ENCODE peak calls at places on chromosome 1, in ten cellular contexts. One of them, this sample, is unnamed.

GRCh38 chr1:194117582-194117981 is 931.2 kb upstream of the B3GALT2 start:
- DNase-seq in activated B cell treated with CpG ODN at 0.5 μM for 24 hours: no peak
- DNase-seq in CD8-positive, alpha-beta memory T cell: no peak
- DNase-seq in GF-D8: no peak
- DNase-seq in K562: peak
- DNase-seq in NCI-H1417: no peak
- DNase-seq in aorta: peak
- DNase-seq in amniotic stem cell: no peak
- DNase-seq in substantia nigra: no peak
- DNase-seq in AG09309: no peak
- DNase-seq in this sample: no peak

GRCh38 chr1:83996621-83997020 is 2.3 kb downstream of the TTLL7 start:
- DNase-seq in activated B cell treated with CpG ODN at 0.5 μM for 24 hours: no peak
- DNase-seq in CD8-positive, alpha-beta memory T cell: no peak
- DNase-seq in GF-D8: no peak
- DNase-seq in K562: no peak
- DNase-seq in NCI-H1417: no peak
- DNase-seq in aorta: no peak
- DNase-seq in amniotic stem cell: no peak
- DNase-seq in substantia nigra: no peak
- DNase-seq in AG09309: no peak
- DNase-seq in this sample: peak

GRCh38 chr1:100354971-100355394 is 2.7 kb downstream of the CDC14A start:
- DNase-seq in activated B cell treated with CpG ODN at 0.5 μM for 24 hours: no peak
- DNase-seq in CD8-positive, alpha-beta memory T cell: peak
- DNase-seq in GF-D8: no peak
- DNase-seq in K562: peak
- DNase-seq in NCI-H1417: peak
- DNase-seq in aorta: no peak
- DNase-seq in amniotic stem cell: no peak
- DNase-seq in substantia nigra: no peak
- DNase-seq in AG09309: no peak
- DNase-seq in this sample: no peak

GRCh38 chr1:150477320-150477719 is 9.9 kb upstream of the TARS2 start:
- DNase-seq in activated B cell treated with CpG ODN at 0.5 μM for 24 hours: no peak
- DNase-seq in CD8-positive, alpha-beta memory T cell: no peak
- DNase-seq in GF-D8: no peak
- DNase-seq in K562: no peak
- DNase-seq in NCI-H1417: no peak
- DNase-seq in aorta: no peak
- DNase-seq in amniotic stem cell: no peak
- DNase-seq in substantia nigra: no peak
- DNase-seq in AG09309: no peak
- DNase-seq in this sample: no peak

GRCh38 chr1:147515046-147515869 is 26.0 kb upstream of the BCL9 start:
- DNase-seq in activated B cell treated with CpG ODN at 0.5 μM for 24 hours: no peak
- DNase-seq in CD8-positive, alpha-beta memory T cell: no peak
- DNase-seq in GF-D8: no peak
- DNase-seq in K562: no peak
- DNase-seq in NCI-H1417: peak
- DNase-seq in aorta: no peak
- DNase-seq in amniotic stem cell: no peak
- DNase-seq in substantia nigra: no peak
- DNase-seq in AG09309: no peak
- DNase-seq in this sample: no peak

GRCh38 chr1:212718499-212718898 is 18.9 kb upstream of the BATF3 start:
- DNase-seq in activated B cell treated with CpG ODN at 0.5 μM for 24 hours: no peak
- DNase-seq in CD8-positive, alpha-beta memory T cell: no peak
- DNase-seq in GF-D8: no peak
- DNase-seq in K562: no peak
- DNase-seq in NCI-H1417: no peak
- DNase-seq in aorta: no peak
- DNase-seq in amniotic stem cell: no peak
- DNase-seq in substantia nigra: no peak
- DNase-seq in AG09309: no peak
- DNase-seq in this sample: no peak

GRCh38 chr1:114113801-114114750 is 39.6 kb downstream of the SYT6 start:
- DNase-seq in activated B cell treated with CpG ODN at 0.5 μM for 24 hours: no peak
- DNase-seq in CD8-positive, alpha-beta memory T cell: no peak
- DNase-seq in GF-D8: peak
- DNase-seq in K562: peak
- DNase-seq in NCI-H1417: peak
- DNase-seq in aorta: no peak
- DNase-seq in amniotic stem cell: no peak
- DNase-seq in substantia nigra: no peak
- DNase-seq in AG09309: no peak
- DNase-seq in this sample: no peak

GRCh38 chr1:66933887-66934700 is 9.3 kb downstream of the MIER1 start:
- DNase-seq in activated B cell treated with CpG ODN at 0.5 μM for 24 hours: no peak
- DNase-seq in CD8-positive, alpha-beta memory T cell: no peak
- DNase-seq in GF-D8: no peak
- DNase-seq in K562: no peak
- DNase-seq in NCI-H1417: peak
- DNase-seq in aorta: no peak
- DNase-seq in amniotic stem cell: no peak
- DNase-seq in substantia nigra: no peak
- DNase-seq in AG09309: no peak
- DNase-seq in this sample: no peak

GRCh38 chr1:231072502-231072901 is 32.4 kb upstream of the FAM89A start:
- DNase-seq in activated B cell treated with CpG ODN at 0.5 μM for 24 hours: no peak
- DNase-seq in CD8-positive, alpha-beta memory T cell: no peak
- DNase-seq in GF-D8: no peak
- DNase-seq in K562: no peak
- DNase-seq in NCI-H1417: no peak
- DNase-seq in aorta: no peak
- DNase-seq in amniotic stem cell: no peak
- DNase-seq in substantia nigra: no peak
- DNase-seq in AG09309: no peak
- DNase-seq in this sample: no peak

GRCh38 chr1:2416403-2416802 is 4.0 kb upstream of the PEX10 start:
- DNase-seq in activated B cell treated with CpG ODN at 0.5 μM for 24 hours: no peak
- DNase-seq in CD8-positive, alpha-beta memory T cell: peak
- DNase-seq in GF-D8: no peak
- DNase-seq in K562: no peak
- DNase-seq in NCI-H1417: no peak
- DNase-seq in aorta: no peak
- DNase-seq in amniotic stem cell: no peak
- DNase-seq in substantia nigra: no peak
- DNase-seq in AG09309: no peak
- DNase-seq in this sample: no peak

GRCh38 chr1:165898837-165899236 is 71.4 kb downstream of the UCK2 start:
- DNase-seq in activated B cell treated with CpG ODN at 0.5 μM for 24 hours: no peak
- DNase-seq in CD8-positive, alpha-beta memory T cell: no peak
- DNase-seq in GF-D8: no peak
- DNase-seq in K562: no peak
- DNase-seq in NCI-H1417: no peak
- DNase-seq in aorta: peak
- DNase-seq in amniotic stem cell: peak
- DNase-seq in substantia nigra: no peak
- DNase-seq in AG09309: peak
- DNase-seq in this sample: peak

GRCh38 chr1:238530209-238530851 is 639.6 kb upstream of the ZP4 start:
- DNase-seq in activated B cell treated with CpG ODN at 0.5 μM for 24 hours: no peak
- DNase-seq in CD8-positive, alpha-beta memory T cell: peak
- DNase-seq in GF-D8: no peak
- DNase-seq in K562: no peak
- DNase-seq in NCI-H1417: no peak
- DNase-seq in aorta: no peak
- DNase-seq in amniotic stem cell: no peak
- DNase-seq in substantia nigra: no peak
- DNase-seq in AG09309: no peak
- DNase-seq in this sample: no peak

GRCh38 chr1:8712413-8713229 is 104.8 kb downstream of the RERE start:
- DNase-seq in activated B cell treated with CpG ODN at 0.5 μM for 24 hours: no peak
- DNase-seq in CD8-positive, alpha-beta memory T cell: no peak
- DNase-seq in GF-D8: peak
- DNase-seq in K562: no peak
- DNase-seq in NCI-H1417: peak
- DNase-seq in aorta: no peak
- DNase-seq in amniotic stem cell: peak
- DNase-seq in substantia nigra: no peak
- DNase-seq in AG09309: peak
- DNase-seq in this sample: peak

GRCh38 chr1:228307218-228308023 is 99.2 kb downstream of the TRIM11 start:
- DNase-seq in activated B cell treated with CpG ODN at 0.5 μM for 24 hours: peak
- DNase-seq in CD8-positive, alpha-beta memory T cell: peak
- DNase-seq in GF-D8: no peak
- DNase-seq in K562: no peak
- DNase-seq in NCI-H1417: no peak
- DNase-seq in aorta: peak
- DNase-seq in amniotic stem cell: no peak
- DNase-seq in substantia nigra: no peak
- DNase-seq in AG09309: no peak
- DNase-seq in this sample: no peak